ENCODE peak calls at places on chromosomes 1 and 21, in nine cellular contexts. N is hypothalamus; P is NCI-H1092 treated with DMSO at 0.1 percent for 48 hours; Y is activated CD4-positive, CD25-positive, alpha-beta regulatory T cell; Z is ACHN; Q is colonic mucosa; C is iris pigment epithelial cell; K is amniotic stem cell; W is Karpas-422. F is an unnamed sample.

GRCh38 chr1:28437924-28438699 is 67.7 kb upstream of the RCC1 start:
- DNase-seq in N (no peak), P (no peak), Y (no peak), Z (peak; percentile 97), Q (peak; percentile 83), C (peak; percentile 97), K (peak; percentile 94), W (no peak), F (peak; percentile 93)

GRCh38 chr1:53111693-53112092 is 30.7 kb downstream of the SLC1A7 start:
- DNase-seq in N (no peak), P (no peak), Y (no peak), Z (no peak), Q (no peak), C (no peak), K (no peak), W (no peak), F (no peak)

GRCh38 chr1:219952361-219952760 is 24.0 kb upstream of the SLC30A10 start:
- DNase-seq in N (no peak), P (no peak), Y (no peak), Z (no peak), Q (no peak), C (no peak), K (no peak), W (no peak), F (no peak)

GRCh38 chr1:240104662-240105061 is 13.0 kb downstream of the FMN2 start:
- DNase-seq in N (no peak), P (no peak), Y (no peak), Z (no peak), Q (no peak), C (no peak), K (no peak), W (no peak), F (no peak)

GRCh38 chr1:43512681-43513080 is 18.0 kb upstream of the PTPRF start:
- DNase-seq in N (no peak), P (no peak), Y (no peak), Z (no peak), Q (no peak), C (no peak), K (no peak), W (no peak), F (no peak)

GRCh38 chr1:176696109-176696508 is 233.1 kb downstream of the PAPPA2 start:
- DNase-seq in N (no peak), P (peak; percentile 37), Y (no peak), Z (peak; percentile 65), Q (no peak), C (peak; percentile 42), K (no peak), W (peak; percentile 47), F (peak; percentile 59)

GRCh38 chr1:14915356-14916054 is 238.0 kb upstream of the TMEM51 start:
- DNase-seq in N (no peak), P (peak; percentile 34), Y (no peak), Z (peak; percentile 50), Q (peak; percentile 62), C (peak; percentile 18), K (no peak), W (peak; percentile 78), F (peak; percentile 37)

GRCh38 chr1:235056937-235057336 is 71.7 kb downstream of the TOMM20 start:
- DNase-seq in N (no peak), P (no peak), Y (no peak), Z (no peak), Q (no peak), C (no peak), K (no peak), W (no peak), F (no peak)

GRCh38 chr1:43452789-43453441 is 816 bp downstream of the HYI start:
- DNase-seq in N (no peak), P (peak; percentile 67), Y (no peak), Z (no peak), Q (peak; percentile 38), C (peak; percentile 39), K (no peak), W (no peak), F (peak; percentile 39)

GRCh38 chr1:3676581-3677410 is 24.5 kb downstream of the TP73 start:
- DNase-seq in N (no peak), P (no peak), Y (no peak), Z (no peak), Q (no peak), C (no peak), K (no peak), W (no peak), F (no peak)

GRCh38 chr1:48873944-48874343 is 97.3 kb upstream of the BEND5 start:
- DNase-seq in N (no peak), P (no peak), Y (no peak), Z (no peak), Q (no peak), C (no peak), K (peak; percentile 30), W (no peak), F (no peak)

GRCh38 chr1:18794561-18794960 is 64.9 kb downstream of the TAS1R2 start:
- DNase-seq in N (no peak), P (no peak), Y (no peak), Z (no peak), Q (no peak), C (no peak), K (no peak), W (no peak), F (no peak)

GRCh38 chr21:44653123-44653522 is 1.3 kb downstream of the KRTAP12-4 start:
- DNase-seq in N (no peak), P (no peak), Y (no peak), Z (no peak), Q (no peak), C (no peak), K (no peak), W (no peak), F (no peak)